ENCODE peak calls at places on chromosomes 6 and 20, in six cellular contexts. One of them, this sample, is unnamed.

GRCh38 chr6:134584809-134585528 is 267.1 kb upstream of the SGK1 start:
- DNase-seq in WTC11: no peak
- DNase-seq in NCI-H2081: peak; percentile 47
- DNase-seq in NT2/D1: peak; percentile 25
- DNase-seq in fibroblast of lung: no peak
- DNase-seq in NCI-H345: peak; percentile 89
- DNase-seq in this sample: no peak

GRCh38 chr6:11194399-11195274 is 37.8 kb downstream of the NEDD9 start:
- DNase-seq in WTC11: no peak
- DNase-seq in NCI-H2081: no peak
- DNase-seq in NT2/D1: no peak
- DNase-seq in fibroblast of lung: peak; percentile 90
- DNase-seq in NCI-H345: no peak
- DNase-seq in this sample: no peak

GRCh38 chr6:111615916-111616612 is 10.4 kb upstream of the TRAF3IP2 start:
- DNase-seq in WTC11: no peak
- DNase-seq in NCI-H2081: no peak
- DNase-seq in NT2/D1: no peak
- DNase-seq in fibroblast of lung: no peak
- DNase-seq in NCI-H345: no peak
- DNase-seq in this sample: no peak

GRCh38 chr6:30963641-30964040 is 19.9 kb upstream of the MUC21 start:
- DNase-seq in WTC11: no peak
- DNase-seq in NCI-H2081: no peak
- DNase-seq in NT2/D1: no peak
- DNase-seq in fibroblast of lung: peak; percentile 73
- DNase-seq in NCI-H345: no peak
- DNase-seq in this sample: no peak

GRCh38 chr6:37624606-37625574 is 72.8 kb downstream of the MDGA1 start:
- DNase-seq in WTC11: no peak
- DNase-seq in NCI-H2081: peak; percentile 44
- DNase-seq in NT2/D1: no peak
- DNase-seq in fibroblast of lung: peak; percentile 39
- DNase-seq in NCI-H345: peak; percentile 67
- DNase-seq in this sample: peak; percentile 7

GRCh38 chr6:53103993-53104675 is 38.9 kb downstream of the FBXO9 start:
- DNase-seq in WTC11: no peak
- DNase-seq in NCI-H2081: no peak
- DNase-seq in NT2/D1: no peak
- DNase-seq in fibroblast of lung: no peak
- DNase-seq in NCI-H345: peak; percentile 8
- DNase-seq in this sample: peak; percentile 18

GRCh38 chr20:5864873-5865582 is 85.3 kb downstream of the TRMT6 start:
- DNase-seq in WTC11: no peak
- DNase-seq in NCI-H2081: no peak
- DNase-seq in NT2/D1: no peak
- DNase-seq in fibroblast of lung: peak; percentile 66
- DNase-seq in NCI-H345: no peak
- DNase-seq in this sample: no peak

GRCh38 chr6:12440981-12441380 is 150.8 kb downstream of the EDN1 start:
- DNase-seq in WTC11: no peak
- DNase-seq in NCI-H2081: no peak
- DNase-seq in NT2/D1: no peak
- DNase-seq in fibroblast of lung: peak; percentile 6
- DNase-seq in NCI-H345: no peak
- DNase-seq in this sample: no peak

GRCh38 chr6:27836783-27837635 is 75.2 kb downstream of the OR2B2 start:
- DNase-seq in WTC11: peak; percentile 44
- DNase-seq in NCI-H2081: peak; percentile 79
- DNase-seq in NT2/D1: no peak
- DNase-seq in fibroblast of lung: peak; percentile 86
- DNase-seq in NCI-H345: peak; percentile 89
- DNase-seq in this sample: peak; percentile 95

GRCh38 chr6:122886475-122886874 is 97.4 kb downstream of the SMPDL3A start:
- DNase-seq in WTC11: no peak
- DNase-seq in NCI-H2081: no peak
- DNase-seq in NT2/D1: no peak
- DNase-seq in fibroblast of lung: no peak
- DNase-seq in NCI-H345: no peak
- DNase-seq in this sample: no peak

GRCh38 chr6:161374971-161375873 is 101.4 kb upstream of the AGPAT4 start:
- DNase-seq in WTC11: peak; percentile 57
- DNase-seq in NCI-H2081: no peak
- DNase-seq in NT2/D1: no peak
- DNase-seq in fibroblast of lung: peak; percentile 68
- DNase-seq in NCI-H345: peak; percentile 38
- DNase-seq in this sample: peak; percentile 51

GRCh38 chr6:119226089-119226488 is 123.5 kb downstream of the MAN1A1 start:
- DNase-seq in WTC11: no peak
- DNase-seq in NCI-H2081: peak; percentile 29
- DNase-seq in NT2/D1: no peak
- DNase-seq in fibroblast of lung: no peak
- DNase-seq in NCI-H345: peak; percentile 89
- DNase-seq in this sample: no peak

GRCh38 chr20:62921119-62921687 is 5.1 kb downstream of the DIDO1 start:
- DNase-seq in WTC11: peak; percentile 72
- DNase-seq in NCI-H2081: peak; percentile 34
- DNase-seq in NT2/D1: no peak
- DNase-seq in fibroblast of lung: peak; percentile 56
- DNase-seq in NCI-H345: peak; percentile 61
- DNase-seq in this sample: peak; percentile 59

GRCh38 chr20:57685134-57685851 is 24.5 kb downstream of the PMEPA1 start:
- DNase-seq in WTC11: no peak
- DNase-seq in NCI-H2081: no peak
- DNase-seq in NT2/D1: no peak
- DNase-seq in fibroblast of lung: peak; percentile 77
- DNase-seq in NCI-H345: no peak
- DNase-seq in this sample: peak; percentile 46

GRCh38 chr6:35448191-35448590 is 3.9 kb upstream of the FANCE start:
- DNase-seq in WTC11: no peak
- DNase-seq in NCI-H2081: no peak
- DNase-seq in NT2/D1: no peak
- DNase-seq in fibroblast of lung: no peak
- DNase-seq in NCI-H345: no peak
- DNase-seq in this sample: no peak

GRCh38 chr6:38984723-38985122 is 63.9 kb upstream of the GLP1R start:
- DNase-seq in WTC11: no peak
- DNase-seq in NCI-H2081: no peak
- DNase-seq in NT2/D1: peak; percentile 5
- DNase-seq in fibroblast of lung: no peak
- DNase-seq in NCI-H345: no peak
- DNase-seq in this sample: no peak

This sample was measured in NCI-H526 treated with DMSO at 0.1 percent for 48 hours.